ENCODE peak calls at places on chromosomes 13 and 19, in six cellular contexts. Q, E, Z, O, B and R are unnamed samples.

GRCh38 chr19:41357746-41358145 is 4.0 kb upstream of the TGFB1 start:
- DNase-seq in O (no peak), Z (no peak), B (no peak), Q (no peak), E (no peak), R (no peak)

GRCh38 chr19:7346488-7346971 is 2.2 kb upstream of the ARHGEF18 start:
- DNase-seq in E (no peak), Z (no peak), B (no peak), O (no peak), Q (no peak), R (no peak)

GRCh38 chr13:30872685-30873443 is 33.2 kb upstream of the MEDAG start:
- DNase-seq in Q (no peak), E (no peak), O (no peak), B (peak; percentile 77), Z (peak; percentile 14), R (no peak)

GRCh38 chr19:28553764-28554163 is 659.2 kb downstream of the UQCRFS1 start:
- DNase-seq in E (no peak), Q (no peak), O (no peak), Z (no peak), B (no peak), R (no peak)

GRCh38 chr19:48216933-48217332 is 38.8 kb downstream of the CARD8 start:
- DNase-seq in Q (no peak), Z (no peak), E (no peak), O (no peak), B (no peak), R (no peak)

GRCh38 chr13:29702912-29703351 is 107.4 kb upstream of the SLC7A1 start:
- DNase-seq in Z (no peak), B (no peak), E (no peak), Q (no peak), O (no peak), R (no peak)

GRCh38 chr19:5445667-5446066 is 9.6 kb upstream of the ZNRF4 start:
- DNase-seq in B (no peak), Z (no peak), E (no peak), Q (no peak), O (no peak), R (no peak)

GRCh38 chr13:38821753-38822551 is 135.1 kb downstream of the FREM2 start:
- DNase-seq in B (no peak), O (no peak), Q (no peak), E (no peak), Z (peak; percentile 91), R (no peak)

GRCh38 chr19:51467864-51468544 is 9.8 kb upstream of the SIGLEC8 start:
- DNase-seq in B (no peak), E (no peak), Z (no peak), O (no peak), Q (no peak), R (no peak)

GRCh38 chr19:991174-991931 is 7.2 kb downstream of the WDR18 start:
- DNase-seq in Q (no peak), E (peak; percentile 24), B (no peak), O (peak; percentile 67), Z (no peak), R (peak; percentile 43)

GRCh38 chr13:42707596-42707995 is 73.8 kb upstream of the FAM216B start:
- DNase-seq in E (no peak), Q (no peak), O (no peak), B (no peak), Z (no peak), R (no peak)

GRCh38 chr13:33033361-33033812 is 17.2 kb downstream of the KL start:
- DNase-seq in O (no peak), B (no peak), Q (no peak), E (no peak), Z (no peak), R (no peak)

GRCh38 chr13:37485766-37486165 is 112.8 kb downstream of the POSTN start:
- DNase-seq in Q (no peak), E (no peak), B (no peak), Z (no peak), O (no peak), R (no peak)

GRCh38 chr13:93714171-93714570 is 487.6 kb downstream of the GPC6 start:
- DNase-seq in Z (no peak), E (no peak), B (no peak), O (no peak), Q (no peak), R (no peak)

GRCh38 chr13:50119593-50119992 is 104.3 kb downstream of the KCNRG start:
- DNase-seq in Z (no peak), O (no peak), Q (peak; percentile 41), E (no peak), B (no peak), R (no peak)

GRCh38 chr13:73146705-73147104 is 87.9 kb downstream of the KLF5 start:
- DNase-seq in B (no peak), E (no peak), O (no peak), Q (no peak), Z (no peak), R (no peak)

GRCh38 chr19:49398931-49399330 is 10.9 kb downstream of the KASH5 start:
- DNase-seq in O (no peak), B (no peak), Z (no peak), E (no peak), Q (no peak), R (no peak)

GRCh38 chr19:2426661-2427322 is 594 bp downstream of the TIMM13 start:
- DNase-seq in E (no peak), Z (no peak), Q (peak; percentile 20), B (peak; percentile 63), O (no peak), R (no peak)

GRCh38 chr13:113929628-113930615 is 44.0 kb downstream of the C13orf46 start:
- DNase-seq in Z (no peak), Q (no peak), B (no peak), E (no peak), O (no peak), R (no peak)

GRCh38 chr13:45781553-45782326 is 69.8 kb downstream of the SIAH3 start:
- DNase-seq in Q (peak; percentile 70), B (no peak), O (no peak), E (no peak), Z (no peak), R (no peak)

GRCh38 chr13:91142572-91142971 is 204.9 kb upstream of the MIR17HG start:
- DNase-seq in E (no peak), Z (no peak), B (no peak), O (no peak), Q (no peak), R (no peak)

GRCh38 chr19:12628040-12629022 is 17.6 kb downstream of the ZNF791 start:
- DNase-seq in E (no peak), Z (no peak), B (no peak), O (no peak), Q (no peak), R (no peak)

GRCh38 chr13:99208185-99208584 is 7.5 kb downstream of the UBAC2 start:
- DNase-seq in Q (no peak), B (no peak), O (no peak), Z (no peak), E (no peak), R (no peak)

GRCh38 chr13:51804295-51805172 is 571 bp upstream of the DHRS12 start:
- DNase-seq in Z (no peak), B (no peak), Q (no peak), O (peak; percentile 71), E (no peak), R (no peak)

GRCh38 chr19:13906525-13906904 is 514 bp downstream of the CC2D1A start:
- DNase-seq in Z (no peak), E (no peak), Q (no peak), O (peak; percentile 68), B (no peak), R (no peak)

GRCh38 chr19:56333506-56333905 is 18.9 kb upstream of the ZSCAN5A start:
- DNase-seq in E (no peak), Z (no peak), B (no peak), O (no peak), Q (peak; percentile 40), R (no peak)

GRCh38 chr13:38417241-38417640 is 67.6 kb downstream of the UFM1 start:
- DNase-seq in O (no peak), Z (no peak), Q (no peak), B (no peak), E (no peak), R (no peak)

GRCh38 chr13:72180253-72180952 is 313.4 kb upstream of the DACH1 start:
- DNase-seq in B (no peak), Q (no peak), Z (no peak), E (no peak), O (no peak), R (no peak)

GRCh38 chr13:58190578-58190977 is 559.0 kb downstream of the PCDH17 start:
- DNase-seq in Q (no peak), E (no peak), Z (no peak), B (no peak), O (no peak), R (no peak)

GRCh38 chr13:103694471-103694870 is 628.3 kb upstream of the SLC10A2 start:
- DNase-seq in Q (no peak), Z (no peak), O (no peak), B (no peak), E (no peak), R (no peak)

GRCh38 chr13:99386495-99386894 is 79.3 kb upstream of the GPR183 start:
- DNase-seq in O (no peak), E (no peak), B (no peak), Q (no peak), Z (no peak), R (no peak)

GRCh38 chr19:18426416-18426767 is 7.2 kb downstream of the SSBP4 start:
- DNase-seq in E (no peak), Q (no peak), O (no peak), B (no peak), Z (no peak), R (no peak)